ENCODE peak calls at places on chromosome 2, in seven cellular contexts. Y, Q, H, V, T, O and K are unnamed samples.

GRCh38 chr2:159010340-159010739 is 41.9 kb downstream of the TANC1 start:
- DNase-seq in Y (no peak), Q (peak; percentile 61), H (no peak), V (no peak), T (peak; percentile 18), O (no peak), K (no peak)

GRCh38 chr2:109260886-109261700 is 132.1 kb downstream of the SH3RF3 start:
- DNase-seq in Y (no peak), Q (no peak), H (no peak), V (no peak), T (peak; percentile 23), O (no peak), K (no peak)

GRCh38 chr2:147026664-147027278 is 818.1 kb upstream of the ACVR2A start:
- DNase-seq in Y (no peak), Q (no peak), H (no peak), V (no peak), T (no peak), O (no peak), K (no peak)

GRCh38 chr2:136255648-136256461 is 137.9 kb upstream of the CXCR4 start:
- DNase-seq in Y (no peak), Q (no peak), H (no peak), V (no peak), T (no peak), O (no peak), K (no peak)

GRCh38 chr2:120952318-120952717 is 216.7 kb downstream of the GLI2 start:
- DNase-seq in Y (no peak), Q (no peak), H (no peak), V (no peak), T (no peak), O (no peak), K (no peak)

GRCh38 chr2:235510305-235510704 is 16.5 kb downstream of the AGAP1 start:
- DNase-seq in Y (no peak), Q (no peak), H (no peak), V (no peak), T (peak; percentile 22), O (no peak), K (no peak)

GRCh38 chr2:20617081-20617575 is 33.8 kb downstream of the HS1BP3 start:
- DNase-seq in Y (peak; percentile 56), Q (peak; percentile 54), H (no peak), V (no peak), T (no peak), O (peak; percentile 75), K (no peak)

GRCh38 chr2:188324067-188324466 is 32.4 kb downstream of the GULP1 start:
- DNase-seq in Y (no peak), Q (no peak), H (no peak), V (no peak), T (no peak), O (no peak), K (no peak)

GRCh38 chr2:46857871-46858696 is 57.5 kb downstream of the MCFD2 start:
- DNase-seq in Y (no peak), Q (no peak), H (no peak), V (no peak), T (no peak), O (peak; percentile 36), K (no peak)

GRCh38 chr2:232586943-232587342 is 36.5 kb downstream of the EIF4E2 start:
- DNase-seq in Y (no peak), Q (no peak), H (no peak), V (no peak), T (no peak), O (no peak), K (no peak)

GRCh38 chr2:181978351-181979150 is 7.1 kb upstream of the PPP1R1C start:
- DNase-seq in Y (no peak), Q (no peak), H (no peak), V (no peak), T (no peak), O (no peak), K (no peak)

GRCh38 chr2:84970266-84970955 is 550 bp upstream of the KCMF1 start:
- DNase-seq in Y (peak; percentile 77), Q (peak; percentile 85), H (no peak), V (no peak), T (no peak), O (peak; percentile 77), K (no peak)

GRCh38 chr2:128414351-128414750 is 95.7 kb upstream of the HS6ST1 start:
- DNase-seq in Y (peak; percentile 35), Q (peak; percentile 36), H (no peak), V (no peak), T (no peak), O (no peak), K (no peak)
- TF ChIP-seq POLR2AphosphoS5 in Y (no peak), Q (no peak), H (no peak), V (no peak), T (no peak), O (no peak), K (no peak)

GRCh38 chr2:104849036-104849551 is 4.8 kb upstream of the POU3F3 start:
- DNase-seq in Y (no peak), Q (no peak), H (no peak), V (no peak), T (no peak), O (no peak), K (no peak)

GRCh38 chr2:104846955-104847820 is 6.7 kb upstream of the POU3F3 start:
- DNase-seq in Y (no peak), Q (no peak), H (no peak), V (no peak), T (no peak), O (no peak), K (no peak)

GRCh38 chr2:104846182-104846954 is 7.5 kb upstream of the POU3F3 start:
- DNase-seq in Y (no peak), Q (no peak), H (no peak), V (no peak), T (no peak), O (no peak), K (no peak)

GRCh38 chr2:104848526-104848925 is 5.4 kb upstream of the POU3F3 start:
- DNase-seq in Y (no peak), Q (no peak), H (no peak), V (peak; percentile 1), T (no peak), O (no peak), K (no peak)

GRCh38 chr2:104847821-104848160 is 6.1 kb upstream of the POU3F3 start:
- DNase-seq in Y (no peak), Q (no peak), H (no peak), V (no peak), T (no peak), O (no peak), K (no peak)
- H3K27me3 ChIP-seq in Y (peaks cover 73% of the 10 kb centered on the region), Q (peaks cover 59% of the 10 kb centered on the region), H (peaks cover 6% of the 10 kb centered on the region), V (peaks cover 33% of the 10 kb centered on the region), T (peaks cover 8% of the 10 kb centered on the region), O (peaks cover 40% of the 10 kb centered on the region), K (peaks cover 54% of the 10 kb centered on the region)

GRCh38 chr2:28513097-28513496 is 17.2 kb downstream of the PLB1 start:
- DNase-seq in Y (no peak), Q (peak; percentile 59), H (no peak), V (no peak), T (no peak), O (no peak), K (no peak)

GRCh38 chr2:28512607-28512965 is 16.7 kb downstream of the PLB1 start:
- DNase-seq in Y (no peak), Q (no peak), H (no peak), V (no peak), T (no peak), O (no peak), K (no peak)

GRCh38 chr2:28515176-28515751 is 19.4 kb downstream of the PLB1 start:
- DNase-seq in Y (no peak), Q (no peak), H (no peak), V (no peak), T (no peak), O (no peak), K (no peak)

GRCh38 chr2:28516430-28516829 is 20.6 kb downstream of the PLB1 start:
- DNase-seq in Y (no peak), Q (no peak), H (no peak), V (no peak), T (no peak), O (no peak), K (no peak)

GRCh38 chr2:28516950-28517349 is 21.1 kb downstream of the PLB1 start:
- DNase-seq in Y (no peak), Q (no peak), H (no peak), V (no peak), T (no peak), O (peak; percentile 43), K (no peak)
- TF ChIP-seq SIN3A in Y (no peak), Q (no peak), H (no peak), V (no peak), T (no peak), O (no peak), K (no peak)

DNA sequence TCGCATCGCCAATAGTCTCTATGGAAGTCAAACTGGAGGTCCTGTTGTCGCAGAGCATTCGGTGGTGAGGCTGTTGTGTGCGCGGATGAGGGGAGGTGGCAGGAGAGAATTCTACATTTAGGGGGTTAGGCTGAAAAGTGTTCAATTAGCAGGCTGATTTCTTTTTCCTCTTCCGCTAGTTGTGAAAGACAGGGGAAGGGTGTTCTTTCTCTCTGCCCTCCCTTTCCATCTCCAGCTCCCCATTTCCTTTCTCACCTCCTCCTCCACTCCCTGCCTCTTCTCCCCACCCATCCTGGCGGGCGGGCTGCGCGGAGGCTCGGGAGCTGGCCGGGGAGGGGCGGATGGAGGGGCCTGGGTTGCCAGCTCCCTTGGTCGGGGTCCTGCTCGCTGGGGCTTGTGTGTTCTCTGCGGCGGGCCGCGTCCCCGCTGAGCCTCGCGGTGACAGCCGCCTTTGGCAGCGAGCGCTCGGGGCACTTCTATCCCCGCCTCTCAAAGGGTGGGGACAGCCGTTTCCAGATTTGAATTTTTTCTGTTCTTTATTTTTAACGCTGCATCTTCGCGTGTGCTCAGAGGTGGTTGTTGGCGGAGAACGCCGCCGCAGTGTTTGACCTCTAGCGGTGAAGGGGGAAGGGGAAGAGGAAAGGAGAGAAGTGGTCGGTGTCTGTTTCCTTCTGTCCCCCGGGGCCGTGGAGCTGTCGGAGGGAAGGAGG is 3.6 kb downstream of the SOX11 start:
- DNase-seq in Y (peak; percentile 74), Q (peak; percentile 80), H (no peak), V (no peak), T (no peak), O (no peak), K (no peak)
- TF ChIP-seq POLR2AphosphoS5 in Y (no peak), Q (no peak), H (no peak), V (no peak), T (no peak), O (no peak), K (no peak)

DNA sequence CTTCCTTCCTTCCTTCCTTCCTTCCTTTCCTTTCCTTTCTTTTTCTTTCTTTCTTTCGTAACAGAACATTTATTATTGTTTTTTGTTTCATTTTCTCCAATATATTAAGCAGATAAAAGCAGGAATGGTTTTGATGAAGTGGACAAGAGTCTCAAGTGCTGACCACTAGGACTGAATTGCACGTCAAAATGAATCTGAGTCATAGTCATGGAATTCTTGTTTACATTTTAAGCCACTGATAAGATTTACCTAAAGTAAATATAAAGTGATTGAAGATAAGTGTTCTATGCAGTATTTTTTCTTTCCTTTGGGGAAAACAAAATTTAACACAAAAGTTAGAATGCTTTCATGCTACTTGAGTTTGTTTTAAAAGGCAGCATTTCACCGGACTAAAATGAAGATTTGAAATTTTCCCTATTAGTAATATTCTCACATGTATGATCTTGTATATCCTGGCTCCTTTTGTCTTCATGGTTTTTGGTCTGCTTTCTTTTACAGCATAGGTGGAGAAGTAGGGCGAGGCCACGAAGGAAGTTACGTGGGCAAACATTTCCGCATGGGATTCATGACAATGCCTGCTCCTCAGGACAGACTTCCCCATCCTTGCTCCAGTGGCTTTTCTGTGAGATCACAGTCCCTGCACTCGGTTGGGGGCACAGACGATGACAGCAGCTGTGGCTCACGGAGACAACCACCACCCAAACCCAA is 113.5 kb downstream of the NYAP2 start:
- DNase-seq in Y (no peak), Q (no peak), H (no peak), V (no peak), T (peak; percentile 4), O (no peak), K (no peak)
- H3K27me3 ChIP-seq in Y (no peaks in the 10 kb centered on the region), Q (no peaks in the 10 kb centered on the region), H (no peaks in the 10 kb centered on the region), V (no peaks in the 10 kb centered on the region), T (no peaks in the 10 kb centered on the region), O (no peaks in the 10 kb centered on the region), K (no peaks in the 10 kb centered on the region)